ENCODE peak calls at places on chromosomes 11 and 22, in four cellular contexts. B is transverse colon, J is stomach, H is HepG2. G is an unnamed sample.

GRCh38 chr11:44842219-44842618 is 108.5 kb downstream of the TP53I11 start:
- DNase-seq in H (no peak), B (no peak), J (no peak), G (no peak)

GRCh38 chr11:96111308-96111707 is 187.4 kb upstream of the MTMR2 start:
- DNase-seq in J (no peak), B (no peak), H (no peak), G (no peak)

GRCh38 chr11:17673951-17674350 is 45.4 kb upstream of the MYOD1 start:
- DNase-seq in J (no peak), H (no peak), B (no peak), G (no peak)

GRCh38 chr11:12537778-12538401 is 136.3 kb upstream of the TEAD1 start:
- DNase-seq in J (peak; percentile 25), B (no peak), H (no peak), G (no peak)

GRCh38 chr11:84552791-84553190 is 1074.4 kb downstream of the DLG2 start:
- DNase-seq in H (no peak), B (no peak), J (no peak), G (no peak)

GRCh38 chr11:118142081-118142480 is 10.5 kb downstream of the SCN4B start:
- DNase-seq in H (no peak), B (no peak), J (no peak), G (no peak)

GRCh38 chr11:63663809-63664208 is 7.4 kb downstream of the ATL3 start:
- DNase-seq in B (no peak), J (no peak), H (no peak), G (no peak)

GRCh38 chr11:84660257-84660656 is 966.9 kb downstream of the DLG2 start:
- DNase-seq in J (no peak), H (no peak), B (no peak), G (no peak)

GRCh38 chr11:74084796-74085541 is 76.1 kb upstream of the UCP3 start:
- DNase-seq in B (no peak), J (no peak), H (peak; percentile 79), G (no peak)

GRCh38 chr11:7892059-7892699 is 38.9 kb downstream of the OR10A6 start:
- DNase-seq in J (no peak), H (no peak), B (no peak), G (no peak)

GRCh38 chr11:848988-849824 is 6.6 kb downstream of the TSPAN4 start:
- DNase-seq in B (no peak), H (no peak), J (no peak), G (no peak)

GRCh38 chr11:44286268-44286880 is 23.6 kb downstream of the ALX4 start:
- DNase-seq in H (peak; percentile 35), B (peak; percentile 41), J (peak; percentile 41), G (no peak)

GRCh38 chr11:73019996-73020395 is 122.1 kb downstream of the FCHSD2 start:
- DNase-seq in J (no peak), B (no peak), H (peak; percentile 79), G (no peak)

GRCh38 chr11:123176785-123177184 is 18.3 kb downstream of the CLMP start:
- DNase-seq in J (no peak), H (no peak), B (no peak), G (no peak)

GRCh38 chr11:123173040-123173855 is 21.8 kb downstream of the CLMP start:
- DNase-seq in B (no peak), J (no peak), H (no peak), G (no peak)

GRCh38 chr11:123173856-123174186 is 21.2 kb downstream of the CLMP start:
- DNase-seq in J (no peak), H (no peak), B (no peak), G (no peak)

GRCh38 chr11:123170929-123171328 is 24.1 kb downstream of the CLMP start:
- DNase-seq in J (no peak), B (no peak), H (no peak), G (no peak)

GRCh38 chr11:123174196-123175183 is 20.6 kb downstream of the CLMP start:
- DNase-seq in B (peak; percentile 60), J (peak; percentile 39), H (no peak), G (no peak)
- TF ChIP-seq EP300 in B (no peak), J (no peak), H (no peak), G (no peak)

GRCh38 chr11:32829157-32829679 is 509 bp upstream of the PRRG4 start:
- DNase-seq in J (no peak), H (no peak), B (no peak), G (no peak)

GRCh38 chr11:32830796-32831195 is 1.1 kb downstream of the PRRG4 start:
- DNase-seq in B (no peak), H (no peak), J (no peak), G (no peak)

GRCh38 chr11:32831241-32831640 is 1.5 kb downstream of the PRRG4 start:
- DNase-seq in B (no peak), H (no peak), J (no peak), G (no peak)

GRCh38 chr11:32830413-32830738 is 649 bp downstream of the PRRG4 start:
- DNase-seq in J (peak; percentile 65), B (peak; percentile 71), H (peak; percentile 62), G (no peak)

DNA sequence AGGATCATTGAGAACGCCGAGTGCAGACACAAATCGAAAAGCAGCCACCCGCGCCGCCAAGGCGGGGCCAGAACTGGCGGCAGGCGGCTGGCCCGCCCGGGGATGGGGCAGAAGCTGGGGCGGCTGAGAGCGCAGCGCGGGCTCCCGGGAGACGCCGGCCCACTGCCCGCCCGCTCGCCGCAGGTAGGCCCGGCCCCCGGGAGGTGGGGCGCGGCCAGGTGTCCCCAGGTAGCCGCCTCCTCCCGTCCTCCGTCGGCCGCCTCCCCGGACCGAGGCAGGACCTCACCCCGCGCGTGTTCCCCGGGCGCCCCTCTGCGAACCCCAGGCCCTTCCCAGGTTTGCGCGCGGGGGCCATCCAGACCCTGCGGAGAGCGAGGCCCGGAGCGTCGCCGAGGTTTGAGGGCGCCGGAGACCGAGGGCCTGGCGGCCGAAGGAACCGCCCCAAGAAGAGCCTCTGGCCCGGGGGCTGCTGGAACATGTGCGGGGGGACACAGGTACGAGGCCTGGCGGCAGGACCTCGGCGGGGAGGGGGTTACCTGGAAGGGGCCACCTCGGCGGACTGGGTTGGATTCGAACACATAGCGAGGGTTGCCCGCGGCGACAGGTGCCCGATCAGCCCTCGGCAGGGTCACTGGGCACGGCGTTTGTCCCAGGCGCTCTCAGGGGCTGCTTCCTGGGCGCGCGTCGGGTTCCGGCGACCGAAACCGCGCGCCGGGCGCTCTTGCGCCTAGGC is at the start of gene PRRG4:
- DNase-seq in J (peak; percentile 85), B (peak; percentile 87), H (no peak), G (no peak)
- TF ChIP-seq POLR2AphosphoS5 in J (peak; percentile 41), B (peak; percentile 76), H (no peak), G (no peak)

GRCh38 chr11:111459506-111460270 is 52.5 kb downstream of the BTG4 start:
- DNase-seq in B (no peak), J (no peak), H (peak; percentile 37), G (peak; percentile 57)
- TF ChIP-seq CTCF in B (no peak), J (no peak), H (peak; percentile 9), G (no peak)

GRCh38 chr11:10858505-10859360 is 880 bp upstream of the ZBED5 start:
- DNase-seq in J (peak; percentile 65), H (peak; percentile 50), B (peak; percentile 70), G (peak; percentile 86)

GRCh38 chr11:10855295-10855694 is 2.6 kb downstream of the ZBED5 start:
- DNase-seq in H (no peak), B (no peak), J (no peak), G (no peak)

GRCh38 chr11:10861047-10861446 is 3.2 kb upstream of the ZBED5 start:
- DNase-seq in B (no peak), H (no peak), J (no peak), G (no peak)

GRCh38 chr11:10856689-10857603 is 907 bp downstream of the ZBED5 start:
- DNase-seq in J (peak; percentile 27), H (peak; percentile 48), B (peak; percentile 70), G (no peak)

GRCh38 chr11:10857604-10858504 is at the start of gene ZBED5:
- DNase-seq in J (peak; percentile 99), B (peak; percentile 98), H (peak; percentile 92), G (peak; percentile 98)
- TF ChIP-seq EP300 in J (peak; percentile 11), B (no peak), H (no peak), G (no peak)

GRCh38 chr11:9784602-9785315 is 120.9 kb downstream of the SWAP70 start:
- DNase-seq in B (no peak), J (no peak), H (no peak), G (no peak)

GRCh38 chr11:9787981-9788521 is 124.2 kb downstream of the SWAP70 start:
- DNase-seq in H (no peak), B (peak; percentile 10), J (no peak), G (no peak)

GRCh38 chr11:9790703-9791102 is 126.8 kb downstream of the SWAP70 start:
- DNase-seq in B (no peak), H (no peak), J (no peak), G (no peak)

GRCh38 chr11:9787260-9787659 is 123.4 kb downstream of the SWAP70 start:
- DNase-seq in B (no peak), J (no peak), H (no peak), G (no peak)

GRCh38 chr11:9789919-9790318 is 126.0 kb downstream of the SWAP70 start:
- DNase-seq in H (no peak), B (no peak), J (no peak), G (no peak)
- TF ChIP-seq POLR2AphosphoS5 in H (no peak), B (no peak), J (no peak), G (no peak)

DNA sequence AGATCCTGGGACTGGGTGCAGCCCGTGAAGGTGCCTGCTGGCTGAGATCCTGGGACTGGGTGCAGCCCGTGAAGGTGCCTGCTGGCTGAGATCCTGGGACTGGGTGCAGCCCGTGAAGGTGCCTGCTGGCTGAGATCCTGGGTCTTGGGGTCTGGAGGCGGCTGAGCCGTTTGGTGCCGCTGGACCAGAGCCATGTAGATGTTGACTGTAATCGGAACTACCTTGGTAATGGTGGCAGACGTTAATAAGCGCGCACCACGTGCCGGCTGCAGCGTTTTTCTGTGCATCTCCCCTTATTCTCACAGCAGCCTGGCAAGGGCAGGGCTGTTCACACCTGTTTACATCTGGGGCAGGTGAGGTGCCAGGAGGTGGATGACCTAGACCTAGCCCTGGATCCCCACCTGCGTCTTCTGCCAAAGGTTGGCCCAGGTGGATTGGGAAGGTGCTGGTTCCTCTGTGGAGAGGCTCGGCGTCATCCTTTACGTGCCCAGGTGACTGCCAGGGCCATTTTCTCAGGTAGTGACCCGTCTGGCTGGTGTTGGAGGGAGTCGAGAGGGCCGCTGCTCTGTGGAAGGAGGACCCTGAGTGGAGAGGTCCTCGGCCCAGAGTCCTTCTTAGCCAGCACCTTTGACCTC is 382.5 kb downstream of the TBC1D22A start:
- DNase-seq in H (no peak), B (peak; percentile 58), J (peak; percentile 91), G (no peak)
- TF ChIP-seq CTCF in H (no peak), B (no peak), J (no peak), G (no peak)

G was measured in suprapubic skin.